ENCODE peak calls at places on chromosomes 4 and X, in ten cellular contexts. K is WTC11; D is brain microvascular endothelial cell; B is IMR-90; A is CD8-positive, alpha-beta T cell; C is AG09319; N is body of pancreas; V is lower leg skin; T is tibial artery; L is cardiac muscle cell. E is an unnamed sample.

GRCh38 chr4:16334641-16335040 is 108.4 kb upstream of the TAPT1 start:
- DNase-seq in K (no peak), D (no peak), B (no peak), A (no peak), C (no peak), N (no peak), V (no peak), T (no peak), L (no peak), E (no peak)

GRCh38 chr4:11543710-11544109 is 115.0 kb upstream of the HS3ST1 start:
- DNase-seq in K (no peak), D (peak; percentile 26), B (peak; percentile 83), A (no peak), C (no peak), N (no peak), V (no peak), T (no peak), L (peak; percentile 78), E (no peak)

GRCh38 chrX:45749375-45749774 is 548.7 kb upstream of the DIPK2B start:
- DNase-seq in K (no peak), D (no peak), B (no peak), A (no peak), C (no peak), N (no peak), V (no peak), T (no peak), L (no peak), E (no peak)

GRCh38 chr4:102815981-102816380 is 11.4 kb downstream of the UBE2D3 start:
- DNase-seq in K (no peak), D (peak; percentile 69), B (peak; percentile 95), A (no peak), C (peak; percentile 19), N (no peak), V (no peak), T (no peak), L (peak; percentile 48), E (no peak)

GRCh38 chr4:40292313-40292759 is 42.8 kb upstream of the CHRNA9 start:
- DNase-seq in K (no peak), D (peak; percentile 5), B (peak; percentile 12), A (no peak), C (no peak), N (no peak), V (peak; percentile 29), T (no peak), L (peak; percentile 77), E (no peak)

GRCh38 chr4:38026138-38026740 is 66.0 kb downstream of the PTTG2 start:
- DNase-seq in K (no peak), D (no peak), B (no peak), A (no peak), C (no peak), N (no peak), V (no peak), T (no peak), L (no peak), E (no peak)

GRCh38 chr4:168411318-168412150 is 68.8 kb downstream of the DDX60L start:
- DNase-seq in K (no peak), D (no peak), B (peak; percentile 55), A (no peak), C (no peak), N (no peak), V (no peak), T (no peak), L (peak; percentile 74), E (no peak)

GRCh38 chrX:45172890-45173289 is 27.8 kb downstream of the DIPK2B start:
- DNase-seq in K (no peak), D (peak; percentile 27), B (peak; percentile 54), A (no peak), C (no peak), N (no peak), V (no peak), T (no peak), L (peak; percentile 43), E (no peak)

DNA sequence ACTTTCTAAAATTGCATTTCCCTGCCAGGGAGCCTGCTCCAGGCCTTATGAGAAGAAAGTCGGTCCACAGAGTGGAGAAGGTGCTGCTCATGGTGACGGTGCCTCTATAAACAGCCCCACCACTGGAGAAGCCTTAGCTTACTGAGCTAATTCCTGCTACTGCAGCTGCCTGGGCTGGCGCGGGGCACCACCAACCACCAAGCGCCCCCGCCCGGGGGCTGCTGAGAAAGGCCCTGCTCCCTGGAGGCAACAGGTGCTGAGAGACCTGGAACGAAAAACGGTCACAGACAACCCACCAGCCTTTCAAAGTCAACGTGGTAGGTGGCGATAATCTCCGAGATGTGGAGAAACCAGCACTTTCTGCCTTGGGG is 2.9 kb downstream of the HCFC1 start:
- DNase-seq in K (no peak), D (no peak), B (no peak), A (peak; percentile 51), C (no peak), N (no peak), V (no peak), T (no peak), L (no peak), E (no peak)
- TF ChIP-seq CTCF in K (no peak), D (peak; percentile 25), B (no peak), A (no peak), C (no peak), N (no peak), V (no peak), T (no peak), L (no peak), E (no peak)

GRCh38 chr4:8409271-8410065 is 31.1 kb downstream of the ACOX3 start:
- DNase-seq in K (no peak), D (no peak), B (no peak), A (peak; percentile 66), C (no peak), N (no peak), V (no peak), T (no peak), L (peak; percentile 21), E (peak; percentile 63)

GRCh38 chr4:8411351-8412180 is 29.0 kb downstream of the ACOX3 start:
- DNase-seq in K (no peak), D (no peak), B (no peak), A (no peak), C (no peak), N (no peak), V (no peak), T (no peak), L (no peak), E (no peak)

GRCh38 chr4:8412288-8412687 is 28.2 kb downstream of the ACOX3 start:
- DNase-seq in K (no peak), D (no peak), B (no peak), A (no peak), C (no peak), N (no peak), V (no peak), T (no peak), L (no peak), E (no peak)

GRCh38 chr4:8410066-8410600 is 30.4 kb downstream of the ACOX3 start:
- DNase-seq in K (no peak), D (no peak), B (no peak), A (no peak), C (no peak), N (no peak), V (no peak), T (no peak), L (no peak), E (no peak)

DNA sequence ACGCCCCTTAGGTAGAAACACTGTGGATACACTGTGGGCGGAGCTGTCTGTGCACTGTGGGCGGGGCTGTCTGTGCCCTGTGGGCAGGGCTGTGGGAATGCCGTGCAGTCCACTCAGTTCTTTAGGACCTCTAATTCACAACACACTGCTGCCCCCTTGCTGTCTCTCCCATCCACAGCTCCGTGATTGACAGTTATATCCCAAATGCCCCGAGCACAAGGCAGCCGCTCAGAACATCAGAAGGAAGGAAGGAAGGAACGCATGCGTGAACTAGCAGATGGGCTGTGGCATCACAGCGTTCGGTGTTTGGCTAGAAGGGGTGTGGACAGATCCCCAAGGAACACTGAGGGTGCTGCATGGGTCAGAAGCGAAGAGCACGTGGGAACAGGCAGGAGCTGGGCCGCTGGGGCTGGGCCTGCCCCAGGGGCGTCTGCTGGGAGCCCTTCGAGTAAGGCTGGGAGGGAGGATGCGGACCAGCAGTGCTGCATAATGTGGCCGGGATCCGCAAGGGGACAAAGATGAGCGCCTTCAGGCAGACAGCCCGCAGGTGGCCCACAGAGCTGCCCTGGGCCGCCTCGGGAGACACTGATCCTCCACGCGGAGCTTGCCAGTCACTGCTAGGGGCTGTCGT is 29.8 kb downstream of the ACOX3 start:
- DNase-seq in K (peak; percentile 85), D (peak; percentile 83), B (peak; percentile 59), A (no peak), C (no peak), N (no peak), V (no peak), T (peak; percentile 77), L (peak; percentile 70), E (peak; percentile 81)
- TF ChIP-seq CTCF in K (no peak), D (peak; percentile 76), B (peak; percentile 45), A (no peak), C (peak; percentile 26), N (no peak), V (no peak), T (no peak), L (peak; percentile 43), E (no peak)

DNA sequence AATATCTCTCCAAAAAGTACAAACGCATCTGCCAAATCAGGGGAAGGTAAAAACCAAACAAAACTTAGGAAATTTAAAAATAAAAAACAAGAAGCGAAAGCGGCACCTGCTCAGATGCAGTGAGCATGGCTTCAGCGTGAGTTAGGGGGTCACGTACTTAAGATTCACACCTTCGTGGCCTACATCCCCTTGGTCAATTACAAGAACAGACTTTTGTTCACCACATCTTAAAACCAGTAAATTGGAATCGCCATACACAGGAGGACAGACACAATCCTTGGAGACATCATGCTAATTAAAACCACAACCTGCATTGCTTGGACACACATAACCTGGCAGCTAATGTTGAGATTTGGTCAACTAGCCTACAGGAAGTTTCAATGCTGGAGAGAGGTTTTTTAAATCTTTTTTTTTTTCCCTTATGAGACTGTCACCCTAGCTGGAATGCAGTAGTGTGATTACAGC is 12.5 kb upstream of the SEL1L3 start:
- DNase-seq in K (no peak), D (no peak), B (no peak), A (no peak), C (no peak), N (no peak), V (no peak), T (no peak), L (no peak), E (no peak)
- TF ChIP-seq CTCF in K (no peak), D (no peak), B (no peak), A (no peak), C (no peak), N (no peak), V (no peak), T (no peak), L (no peak), E (no peak)

DNA sequence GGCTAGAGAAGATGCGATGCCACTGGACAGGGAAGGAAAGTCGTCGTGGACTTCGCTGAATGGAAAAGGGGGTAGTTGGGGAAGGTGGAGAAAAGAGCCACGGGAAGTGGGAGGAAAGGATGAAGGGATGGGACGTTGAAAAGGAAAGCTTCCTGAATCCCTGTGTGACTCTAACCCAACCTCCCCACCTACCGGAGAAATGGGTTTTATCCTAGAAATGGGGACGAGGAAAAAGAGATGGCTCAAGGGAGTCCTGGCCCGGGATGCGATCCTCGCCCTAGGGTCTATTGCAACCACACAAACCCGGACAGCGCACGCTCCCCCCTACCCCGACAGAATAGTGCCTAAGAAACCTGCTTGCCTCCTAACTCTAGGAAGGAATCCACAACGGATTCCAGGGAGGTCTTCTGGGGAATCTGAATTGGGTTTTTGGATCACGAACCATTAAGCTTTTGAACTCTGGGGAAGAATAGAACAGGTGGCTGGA is 738 bp upstream of the TSPAN5 start:
- DNase-seq in K (peak; percentile 43), D (no peak), B (peak; percentile 57), A (no peak), C (no peak), N (no peak), V (no peak), T (no peak), L (peak; percentile 47), E (no peak)
- TF ChIP-seq CTCF in K (no peak), D (peak; percentile 44), B (peak; percentile 5), A (no peak), C (peak; percentile 17), N (no peak), V (no peak), T (no peak), L (no peak), E (no peak)

GRCh38 chrX:112760697-112761096 is 79.9 kb downstream of the AMOT start:
- DNase-seq in K (no peak), D (no peak), B (peak; percentile 48), A (no peak), C (no peak), N (no peak), V (no peak), T (no peak), L (peak; percentile 0), E (no peak)
- TF ChIP-seq CTCF in K (no peak), D (no peak), B (peak; percentile 26), A (no peak), C (no peak), N (no peak), V (no peak), T (no peak), L (no peak), E (no peak)

E was measured in stomach.